ENCODE peak calls at places on chromosomes 11 and 22, in eight cellular contexts. V is suprapubic skin, N is transverse colon, H is IMR-90, Z is A549, S is testis, P is heart left ventricle, R is gastrocnemius medialis. W is an unnamed sample. For H3K4me1, the result is how much of the 10 kb centered on the place peaks cover.

GRCh38 chr22:31692186-31692886 is 30.3 kb upstream of the PISD start:
- DNase-seq in V (no peak), N (no peak), H (peak), Z (no peak), S (no peak), P (no peak), R (no peak), W (no peak)

GRCh38 chr11:110878513-110878912 is 166.3 kb upstream of the ARHGAP20 start:
- DNase-seq in V (no peak), N (no peak), H (peak), Z (no peak), S (no peak), P (no peak), R (no peak), W (no peak)

GRCh38 chr11:126918556-126918955 is 82.0 kb downstream of the KIRREL3 start:
- DNase-seq in V (no peak), N (no peak), H (peak), Z (no peak), S (no peak), P (no peak), R (no peak), W (no peak)

GRCh38 chr22:38355275-38355674 is 38.0 kb upstream of the CSNK1E start:
- DNase-seq in V (no peak), N (no peak), H (no peak), Z (no peak), S (no peak), P (no peak), R (no peak), W (no peak)

GRCh38 chr22:37263966-37264887 is 18.1 kb upstream of the CYTH4 start:
- DNase-seq in V (no peak), N (no peak), H (no peak), Z (no peak), S (no peak), P (no peak), R (no peak), W (no peak)

GRCh38 chr11:61609000-61609969 is 28.4 kb upstream of the SYT7 start:
- DNase-seq in V (no peak), N (peak), H (no peak), Z (no peak), S (no peak), P (no peak), R (no peak), W (no peak)

GRCh38 chr11:54558919-54559318 is 44.9 kb downstream of the OR4C46 start:
- DNase-seq in V (no peak), N (no peak), H (no peak), Z (no peak), S (no peak), P (no peak), R (no peak), W (no peak)

GRCh38 chr11:22244986-22245592 is 52.2 kb downstream of the ANO5 start:
- DNase-seq in V (no peak), N (peak), H (peak), Z (peak), S (peak), P (no peak), R (peak), W (no peak)

GRCh38 chr22:36258750-36259619 is 6.1 kb downstream of the APOL1 start:
- DNase-seq in V (peak), N (peak), H (peak), Z (no peak), S (peak), P (no peak), R (no peak), W (peak)

GRCh38 chr11:130827697-130828377 is 88.4 kb downstream of the SNX19 start:
- DNase-seq in V (peak), N (peak), H (peak), Z (peak), S (peak), P (peak), R (peak), W (peak)

GRCh38 chr11:118930152-118930712 is 4.5 kb upstream of the BCL9L start:
- DNase-seq in V (peak), N (peak), H (peak), Z (no peak), S (peak), P (peak), R (peak), W (peak)

GRCh38 chr11:2647953-2648352 is 51.8 kb downstream of the KCNQ1OT1 start:
- DNase-seq in V (no peak), N (no peak), H (no peak), Z (no peak), S (no peak), P (no peak), R (no peak), W (no peak)

GRCh38 chr11:19938051-19938856 is 222.0 kb downstream of the DBX1 start:
- DNase-seq in V (no peak), N (peak), H (peak), Z (peak), S (peak), P (no peak), R (no peak), W (no peak)

GRCh38 chr22:24435861-24436351 is 8.5 kb downstream of the ADORA2A start:
- DNase-seq in V (peak), N (no peak), H (peak), Z (no peak), S (no peak), P (no peak), R (peak), W (no peak)

GRCh38 chr11:63916837-63917684 is at the start of gene RCOR2:
- DNase-seq in V (no peak), N (peak), H (peak), Z (peak), S (peak), P (peak), R (peak), W (peak)

GRCh38 chr11:61507962-61508824 is at the start of gene LRRC10B:
- DNase-seq in V (no peak), N (peak), H (no peak), Z (no peak), S (peak), P (no peak), R (no peak), W (no peak)

GRCh38 chr11:1289211-1289935 is 20.1 kb downstream of the TOLLIP start:
- DNase-seq in V (peak), N (no peak), H (no peak), Z (no peak), S (no peak), P (no peak), R (no peak), W (no peak)

GRCh38 chr22:22884888-22885840 is 2.5 kb upstream of the IGLL5 start:
- DNase-seq in V (no peak), N (peak), H (no peak), Z (no peak), S (no peak), P (no peak), R (no peak), W (no peak)

GRCh38 chr11:130103296-130103814 is 33.7 kb downstream of the APLP2 start:
- DNase-seq in V (no peak), N (no peak), H (peak), Z (no peak), S (no peak), P (no peak), R (no peak), W (no peak)

GRCh38 chr11:44699497-44699896 is 27.3 kb upstream of the TSPAN18 start:
- DNase-seq in V (no peak), N (no peak), H (no peak), Z (no peak), S (no peak), P (no peak), R (no peak), W (no peak)

GRCh38 chr11:73348838-73349237 is 27.4 kb upstream of the RELT start:
- DNase-seq in V (no peak), N (no peak), H (no peak), Z (no peak), S (no peak), P (no peak), R (no peak), W (no peak)

GRCh38 chr22:20238567-20239062 is 29.5 kb downstream of the RTN4R start:
- DNase-seq in V (no peak), N (peak), H (no peak), Z (peak), S (peak), P (peak), R (no peak), W (peak)

DNA sequence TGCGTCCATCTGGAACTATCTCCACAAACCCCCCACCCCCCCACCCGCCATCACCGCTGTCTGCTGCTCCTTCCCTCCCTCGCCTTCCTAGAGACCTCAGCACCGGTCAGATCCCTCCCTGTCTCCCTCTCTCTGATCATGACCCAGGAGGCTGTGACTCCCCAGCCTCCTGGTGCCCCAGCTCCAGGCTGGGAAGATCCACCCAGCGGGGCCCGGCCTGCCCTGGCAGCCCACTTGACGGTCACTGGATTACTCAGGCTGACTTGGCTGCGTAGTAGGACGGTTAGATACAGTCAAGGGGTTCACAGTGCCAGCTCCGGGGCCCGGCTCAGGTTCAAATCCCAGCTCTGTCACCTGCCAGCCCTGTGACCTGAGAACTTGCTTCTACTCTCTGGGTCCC is 59.3 kb downstream of the ANO1 start:
- DNase-seq in V (no peak), N (no peak), H (no peak), Z (no peak), S (no peak), P (no peak), R (no peak), W (no peak)
- H3K4me1 ChIP-seq in V (under half), N (under half), H (under half), Z (under half), S (under half), P (under half), R (under half), W (under half)

DNA sequence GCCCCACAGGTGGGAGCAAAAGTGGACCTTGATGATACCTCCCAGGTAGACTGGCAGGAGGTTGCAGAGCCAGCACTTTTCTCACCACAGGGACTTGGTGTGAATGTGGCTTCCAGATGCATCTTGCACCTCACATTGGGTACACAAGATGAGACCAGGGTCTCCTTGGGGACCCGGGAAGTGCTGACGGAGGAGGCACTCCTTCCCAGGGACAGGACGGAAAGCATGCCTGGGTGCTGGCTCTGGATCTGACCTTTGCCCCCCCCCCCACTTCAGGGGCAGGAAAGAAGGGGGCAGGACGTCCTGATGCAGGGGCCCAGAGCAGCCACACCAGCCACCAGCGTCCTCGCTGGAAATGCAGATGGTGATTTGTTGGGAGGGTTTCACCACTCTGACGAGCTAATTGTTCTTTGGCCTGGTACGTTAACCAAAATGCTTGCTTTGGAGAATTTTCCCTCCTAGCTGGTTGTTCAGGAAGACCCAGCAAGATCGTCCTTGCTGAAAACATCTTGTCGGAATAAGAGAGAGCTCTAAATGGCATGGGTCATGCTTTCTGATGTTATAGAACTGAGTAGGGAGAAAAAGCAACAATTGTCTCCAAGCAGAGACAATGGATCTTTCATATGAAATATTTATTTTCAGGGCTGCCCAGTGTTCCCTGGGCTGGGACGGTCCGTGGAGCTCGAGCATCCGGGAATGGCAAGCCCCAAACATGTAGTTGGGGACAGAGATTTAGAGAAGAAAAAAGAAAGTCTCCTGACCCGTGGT is 74.4 kb upstream of the PPARA start:
- DNase-seq in V (peak), N (peak), H (no peak), Z (no peak), S (peak), P (no peak), R (peak), W (peak)
- TF ChIP-seq POLR2A in V (no peak), N (no peak), H (no peak), Z (no peak), S (no peak), P (no peak), R (no peak), W (no peak)

GRCh38 chr22:46025973-46026906 is 49.3 kb upstream of the WNT7B start:
- DNase-seq in V (peak), N (no peak), H (no peak), Z (no peak), S (no peak), P (no peak), R (peak), W (peak)
- H3K4me3 ChIP-seq in V (peak), N (no peak), H (no peak), Z (no peak), S (no peak), P (peak), R (no peak), W (no peak)

DNA sequence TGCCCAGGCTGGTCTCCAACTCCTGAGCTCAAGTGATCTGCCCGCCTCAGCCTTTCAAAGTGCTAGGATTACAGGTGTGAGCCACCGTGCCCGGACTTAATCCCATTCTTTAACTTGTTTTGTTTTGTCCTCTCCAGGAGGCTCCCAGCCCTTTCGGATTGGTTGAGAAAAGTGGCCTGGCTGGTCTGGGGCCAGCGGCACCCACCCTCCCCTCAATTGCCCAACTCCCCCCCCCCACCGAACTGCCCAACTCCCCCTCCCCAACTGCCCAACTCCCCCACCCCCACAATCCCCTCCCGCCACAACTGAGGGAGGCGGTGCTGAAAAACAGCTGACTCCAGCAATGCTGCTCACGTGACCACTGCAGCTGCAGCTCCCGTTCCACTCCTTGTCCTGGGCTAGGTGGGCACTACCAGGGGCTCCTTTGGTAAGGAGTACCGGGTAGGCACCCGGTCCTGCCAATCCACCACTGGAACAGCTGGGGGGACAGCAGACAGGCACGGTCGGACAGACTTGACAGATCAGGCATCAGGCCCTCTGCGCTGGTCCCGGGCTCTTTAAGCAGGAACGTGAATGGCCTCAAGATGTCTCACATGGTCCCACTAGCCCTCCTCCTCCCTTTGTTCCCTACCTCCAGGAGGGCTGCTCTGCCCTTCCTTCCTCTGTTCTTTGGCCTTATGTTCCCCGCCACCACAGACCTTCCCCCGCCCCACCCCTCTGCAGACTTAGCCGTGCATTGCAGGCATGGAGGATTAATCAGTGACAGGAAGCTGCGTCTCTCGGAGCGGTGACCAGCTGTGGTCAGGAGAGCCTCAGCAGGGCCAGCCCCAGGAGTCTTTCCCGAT is at the start of gene TCN2:
- DNase-seq in V (peak), N (peak), H (peak), Z (peak), S (peak), P (peak), R (peak), W (peak)
- H3K4me1 ChIP-seq in V (under half), N (half or more), H (under half), Z (under half), S (under half), P (half or more), R (under half), W (under half)

GRCh38 chr11:108854366-108854765 is 189.5 kb downstream of the DDX10 start:
- DNase-seq in V (no peak), N (no peak), H (no peak), Z (no peak), S (no peak), P (no peak), R (no peak), W (no peak)
- TF ChIP-seq POLR2A in V (no peak), N (no peak), H (no peak), Z (no peak), S (no peak), P (no peak), R (no peak), W (no peak)

GRCh38 chr11:74468521-74469280 is 1.4 kb upstream of the KCNE3 start:
- DNase-seq in V (no peak), N (no peak), H (no peak), Z (no peak), S (no peak), P (no peak), R (no peak), W (no peak)

GRCh38 chr11:74465291-74465708 is 2.0 kb downstream of the KCNE3 start:
- DNase-seq in V (no peak), N (peak), H (no peak), Z (no peak), S (no peak), P (no peak), R (no peak), W (no peak)

GRCh38 chr11:74470526-74470925 is 3.2 kb upstream of the KCNE3 start:
- DNase-seq in V (no peak), N (no peak), H (no peak), Z (no peak), S (no peak), P (no peak), R (no peak), W (no peak)

GRCh38 chr11:74466916-74467885 is at the start of gene KCNE3:
- DNase-seq in V (no peak), N (peak), H (no peak), Z (no peak), S (peak), P (peak), R (no peak), W (peak)

GRCh38 chr11:74468058-74468457 is 709 bp upstream of the KCNE3 start:
- DNase-seq in V (no peak), N (no peak), H (no peak), Z (no peak), S (no peak), P (no peak), R (no peak), W (no peak)
- H3K4me3 ChIP-seq in V (no peak), N (no peak), H (no peak), Z (no peak), S (no peak), P (peak), R (no peak), W (no peak)

GRCh38 chr11:120545813-120546212 is 34.3 kb downstream of the GRIK4 start:
- DNase-seq in V (no peak), N (no peak), H (no peak), Z (no peak), S (no peak), P (no peak), R (no peak), W (no peak)
- H3K4me1 ChIP-seq in V (under half), N (under half), H (under half), Z (under half), S (under half), P (under half), R (under half), W (under half)

GRCh38 chr11:70477607-70478006 is 79.3 kb downstream of the CTTN start:
- DNase-seq in V (no peak), N (no peak), H (no peak), Z (no peak), S (no peak), P (peak), R (no peak), W (no peak)
- TF ChIP-seq POLR2A in V (no peak), N (no peak), H (no peak), Z (no peak), S (no peak), P (no peak), R (no peak), W (no peak)

GRCh38 chr11:16966633-16967346 is 47.4 kb downstream of the PLEKHA7 start:
- DNase-seq in V (no peak), N (peak), H (no peak), Z (no peak), S (no peak), P (no peak), R (no peak), W (no peak)
- H3K4me3 ChIP-seq in V (no peak), N (no peak), H (no peak), Z (no peak), S (no peak), P (no peak), R (no peak), W (no peak)

GRCh38 chr11:69119170-69119569 is 36.6 kb upstream of the SMIM38 start:
- DNase-seq in V (no peak), N (no peak), H (no peak), Z (no peak), S (no peak), P (no peak), R (no peak), W (no peak)
- H3K4me1 ChIP-seq in V (under half), N (under half), H (under half), Z (under half), S (under half), P (under half), R (under half), W (under half)

W was measured in uterus.